ENCODE peak calls at places on chromosomes 3 and 15, in eight cellular contexts. H is brain microvascular endothelial cell, Q is heart left ventricle, R is fibroblast of mammary gland, P is bronchial epithelial cell, E is AG09309, L is GM10248, J is A549. Z is an unnamed sample.

GRCh38 chr3:12689997-12690711 is 26.2 kb upstream of the RAF1 start:
- DNase-seq in H (no peak), Q (no peak), R (no peak), P (no peak), E (no peak), L (no peak), J (no peak), Z (no peak)

GRCh38 chr3:149663966-149664365 is 6.1 kb upstream of the WWTR1 start:
- DNase-seq in H (no peak), Q (no peak), R (no peak), P (peak), E (no peak), L (no peak), J (no peak), Z (no peak)

GRCh38 chr3:112499328-112499727 is at the start of gene BTLA:
- DNase-seq in H (no peak), Q (no peak), R (no peak), P (no peak), E (no peak), L (no peak), J (no peak), Z (peak)

GRCh38 chr3:57815034-57815433 is 58.9 kb downstream of the SLMAP start:
- DNase-seq in H (no peak), Q (no peak), R (no peak), P (no peak), E (no peak), L (no peak), J (no peak), Z (no peak)

GRCh38 chr3:152183473-152183872 is 85.3 kb upstream of the MBNL1 start:
- DNase-seq in H (peak), Q (peak), R (peak), P (no peak), E (no peak), L (peak), J (no peak), Z (peak)

GRCh38 chr3:41701196-41701698 is 260.7 kb downstream of the ULK4 start:
- DNase-seq in H (no peak), Q (no peak), R (peak), P (no peak), E (no peak), L (no peak), J (no peak), Z (no peak)

GRCh38 chr15:74228723-74229081 is 7.4 kb upstream of the CCDC33 start:
- DNase-seq in H (no peak), Q (no peak), R (no peak), P (no peak), E (no peak), L (no peak), J (no peak), Z (no peak)

GRCh38 chr3:152120606-152121291 is 148.0 kb upstream of the MBNL1 start:
- DNase-seq in H (no peak), Q (no peak), R (no peak), P (peak), E (no peak), L (no peak), J (no peak), Z (no peak)

GRCh38 chr3:140931801-140932200 is 9.8 kb upstream of the SLC25A36 start:
- DNase-seq in H (no peak), Q (no peak), R (no peak), P (no peak), E (no peak), L (no peak), J (no peak), Z (no peak)

GRCh38 chr3:81910244-81910852 is 148.9 kb upstream of the GBE1 start:
- DNase-seq in H (peak), Q (no peak), R (peak), P (peak), E (no peak), L (peak), J (peak), Z (peak)

GRCh38 chr3:186790261-186790981 is 7.0 kb downstream of the EIF4A2 start:
- DNase-seq in H (no peak), Q (no peak), R (peak), P (peak), E (no peak), L (no peak), J (peak), Z (no peak)

GRCh38 chr3:147921044-147921443 is 511.9 kb downstream of the ZIC1 start:
- DNase-seq in H (no peak), Q (no peak), R (peak), P (no peak), E (no peak), L (no peak), J (no peak), Z (no peak)

GRCh38 chr15:29596266-29596665 is 226.0 kb downstream of the TJP1 start:
- DNase-seq in H (peak), Q (no peak), R (no peak), P (peak), E (no peak), L (no peak), J (no peak), Z (no peak)

GRCh38 chr3:152524198-152525140 is 255.7 kb downstream of the MBNL1 start:
- DNase-seq in H (peak), Q (peak), R (peak), P (peak), E (peak), L (no peak), J (no peak), Z (peak)

GRCh38 chr3:142958707-142959106 is 4.8 kb downstream of the PAQR9 start:
- DNase-seq in H (peak), Q (no peak), R (peak), P (peak), E (peak), L (no peak), J (peak), Z (no peak)
- TF ChIP-seq CTCF in H (no peak), Q (no peak), R (no peak), P (no peak), E (no peak), L (no peak), J (peak), Z (no peak)

DNA sequence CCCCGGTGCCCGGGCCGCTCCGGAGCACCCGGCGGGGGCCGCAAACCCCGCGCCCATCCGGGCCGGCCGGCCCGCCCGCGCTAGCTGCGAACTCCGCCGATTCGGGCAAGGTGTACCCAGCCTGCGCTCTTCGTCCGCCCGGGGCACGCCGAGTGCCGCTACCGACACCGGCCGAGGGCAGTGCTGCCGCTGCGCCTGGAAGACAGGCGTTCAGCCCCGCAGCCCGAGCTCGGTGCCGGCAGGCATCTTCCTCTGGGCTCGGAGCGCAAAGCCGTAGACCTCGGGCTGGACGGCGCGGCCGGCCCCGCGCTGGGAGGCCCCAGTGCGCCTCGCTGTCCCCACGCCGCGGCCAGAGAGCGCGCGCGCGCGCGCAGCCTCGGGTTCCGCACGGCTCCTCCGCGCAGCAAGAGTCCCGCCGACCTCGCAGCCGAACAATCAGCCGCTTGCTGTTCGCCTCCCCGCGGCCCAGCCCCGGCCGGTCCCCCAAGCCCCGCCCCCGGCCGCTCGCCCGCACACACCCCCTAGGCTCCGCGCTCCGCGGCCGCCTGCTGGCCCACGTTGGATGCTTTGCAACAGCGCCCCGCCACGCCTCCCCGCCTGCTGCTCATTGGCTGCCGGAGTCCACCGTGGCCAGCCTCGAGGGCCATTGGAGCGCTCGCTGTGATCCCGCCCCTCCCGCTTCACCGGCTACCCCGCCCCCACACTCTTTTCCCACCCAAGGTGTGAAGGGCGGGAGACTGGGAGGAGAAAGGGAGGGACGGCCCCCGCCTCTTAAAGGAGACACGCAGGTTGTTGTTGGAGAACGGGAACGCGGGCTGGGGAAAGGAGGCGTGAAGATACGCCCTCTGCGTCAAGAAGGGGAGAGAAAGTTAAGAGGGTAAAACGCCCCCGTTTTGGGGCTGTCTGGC is at the start of gene LRIG1:
- DNase-seq in H (peak), Q (peak), R (peak), P (peak), E (peak), L (peak), J (peak), Z (peak)
- TF ChIP-seq CTCF in H (no peak), Q (peak), R (no peak), P (peak), E (no peak), L (no peak), J (no peak), Z (no peak)

GRCh38 chr3:33440578-33441321 is 545 bp upstream of the UBP1 start:
- DNase-seq in H (peak), Q (peak), R (peak), P (peak), E (peak), L (peak), J (peak), Z (peak)

GRCh38 chr3:33440328-33440577 is at the start of gene UBP1:
- DNase-seq in H (no peak), Q (no peak), R (no peak), P (no peak), E (no peak), L (no peak), J (no peak), Z (no peak)

GRCh38 chr3:33438284-33438668 is 1.9 kb downstream of the UBP1 start:
- DNase-seq in H (no peak), Q (no peak), R (peak), P (peak), E (no peak), L (no peak), J (no peak), Z (no peak)

GRCh38 chr3:33438871-33439270 is 1.3 kb downstream of the UBP1 start:
- DNase-seq in H (no peak), Q (no peak), R (peak), P (peak), E (no peak), L (no peak), J (no peak), Z (no peak)

GRCh38 chr3:33439421-33440327 is 531 bp downstream of the UBP1 start:
- DNase-seq in H (peak), Q (peak), R (peak), P (peak), E (no peak), L (peak), J (peak), Z (peak)
- TF ChIP-seq CTCF in H (peak), Q (peak), R (no peak), P (no peak), E (peak), L (peak), J (peak), Z (peak)

DNA sequence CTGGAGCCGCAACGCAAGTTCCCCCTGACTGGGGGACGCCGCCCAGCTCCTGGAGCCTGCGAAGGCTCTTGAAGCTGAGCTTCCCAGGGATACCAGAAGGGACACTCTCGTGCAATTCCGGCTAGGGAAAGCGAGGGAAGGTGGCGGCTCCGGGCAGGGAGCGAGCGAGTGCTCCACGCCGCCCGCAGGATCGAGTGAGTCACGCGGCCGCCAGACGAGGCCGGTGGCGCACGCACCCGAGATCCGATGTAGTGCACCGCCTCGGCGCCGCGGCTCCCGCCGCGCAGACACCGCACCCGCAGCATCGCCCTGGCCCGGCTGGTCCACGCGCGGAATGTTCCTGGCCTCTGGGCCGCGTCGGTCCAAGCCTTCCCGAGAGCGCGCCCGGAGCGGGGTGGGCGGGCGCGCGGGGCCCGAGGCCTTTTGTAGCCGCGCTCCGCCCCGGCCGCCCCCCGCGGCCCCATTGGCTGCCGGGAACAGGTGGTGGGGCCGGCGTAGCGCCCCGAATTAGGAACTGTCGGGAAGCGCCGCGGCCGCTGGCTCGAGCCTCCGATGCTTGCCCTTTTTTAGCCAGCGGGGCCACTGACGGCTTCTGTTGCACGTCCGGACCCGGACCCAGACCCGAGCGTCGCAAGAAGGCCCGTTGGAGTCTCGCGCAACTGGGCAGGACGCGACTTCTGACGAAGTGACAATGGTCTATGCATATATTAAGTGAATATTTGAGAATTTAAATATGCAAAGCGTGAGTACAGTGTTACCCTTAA is at the start of gene GATM:
- DNase-seq in H (peak), Q (peak), R (peak), P (peak), E (peak), L (peak), J (peak), Z (peak)
- TF ChIP-seq CTCF in H (peak), Q (peak), R (peak), P (peak), E (peak), L (no peak), J (no peak), Z (no peak)

DNA sequence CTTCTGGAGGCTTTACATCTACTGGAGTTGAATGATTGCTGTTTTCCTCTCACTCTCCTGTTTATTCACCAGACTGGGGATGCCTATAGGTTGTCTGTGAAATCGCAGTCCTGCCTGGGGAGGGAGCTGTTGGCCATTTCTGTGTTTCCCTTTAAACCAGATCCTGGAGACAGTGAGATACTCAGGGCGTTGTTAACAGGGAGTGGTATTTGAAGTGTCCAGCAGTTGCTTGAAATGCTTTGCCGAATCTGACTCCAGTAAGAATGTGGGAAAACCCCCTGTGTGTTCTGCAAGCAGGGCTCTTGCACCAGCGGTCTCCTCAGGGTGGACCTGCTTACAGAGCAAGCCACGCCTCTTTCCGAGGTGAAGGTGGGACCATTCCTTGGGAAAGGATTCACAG is 4.3 kb upstream of the LRRK1 start:
- DNase-seq in H (no peak), Q (no peak), R (no peak), P (peak), E (no peak), L (no peak), J (no peak), Z (no peak)
- TF ChIP-seq CTCF in H (peak), Q (no peak), R (peak), P (peak), E (peak), L (no peak), J (no peak), Z (no peak)

GRCh38 chr15:67862771-67863441 is 23.1 kb upstream of the RNU6-1 start:
- DNase-seq in H (no peak), Q (no peak), R (no peak), P (no peak), E (no peak), L (peak), J (no peak), Z (peak)
- TF ChIP-seq CTCF in H (no peak), Q (no peak), R (no peak), P (no peak), E (no peak), L (no peak), J (no peak), Z (no peak)

GRCh38 chr3:50551293-50552057 is 16.1 kb downstream of the C3orf18 start:
- DNase-seq in H (no peak), Q (no peak), R (no peak), P (no peak), E (no peak), L (no peak), J (no peak), Z (no peak)
- TF ChIP-seq CTCF in H (no peak), Q (no peak), R (no peak), P (peak), E (no peak), L (peak), J (no peak), Z (no peak)